ENCODE peak calls at places on chromosomes 11 and 22, in six cellular contexts. X is naive thymus-derived CD8-positive, alpha-beta T cell; E is fibroblast of pulmonary artery; Y is left lung; F is iPS DF 6.9; W is astrocyte of the spinal cord. H is an unnamed sample.

GRCh38 chr11:109734602-109735001 is 312.6 kb downstream of the C11orf87 start:
- DNase-seq in X (no peak), Y (no peak), E (peak), F (no peak), W (no peak), H (no peak)

GRCh38 chr22:48866906-48867597 is 960.6 kb downstream of the BRD1 start:
- DNase-seq in Y (no peak), F (no peak), X (no peak), W (no peak), E (no peak), H (no peak)

GRCh38 chr11:67072295-67072694 is 15.6 kb downstream of the RHOD start:
- DNase-seq in W (no peak), E (no peak), Y (no peak), F (no peak), X (no peak), H (no peak)

GRCh38 chr22:30743257-30744020 is 48.8 kb downstream of the OSBP2 start:
- DNase-seq in W (no peak), E (no peak), Y (no peak), X (no peak), F (no peak), H (no peak)

GRCh38 chr11:132802932-132803331 is 729.4 kb downstream of the OPCML start:
- DNase-seq in W (no peak), F (no peak), E (no peak), X (no peak), Y (no peak), H (no peak)

GRCh38 chr11:18707811-18708340 is 9.3 kb downstream of the TMEM86A start:
- DNase-seq in X (no peak), Y (no peak), W (no peak), F (no peak), E (no peak), H (no peak)

GRCh38 chr11:116461789-116462188 is 311.0 kb downstream of the BUD13 start:
- DNase-seq in Y (no peak), E (no peak), X (no peak), W (no peak), F (no peak), H (no peak)

GRCh38 chr11:69463181-69463891 is 18.1 kb upstream of the LINC01488 start:
- DNase-seq in Y (peak), F (no peak), E (peak), X (no peak), W (peak), H (peak)

GRCh38 chr22:45968751-45969413 is 8.1 kb downstream of the WNT7B start:
- DNase-seq in F (no peak), X (no peak), E (peak), Y (no peak), W (peak), H (peak)

GRCh38 chr22:20243545-20244249 is 24.4 kb downstream of the RTN4R start:
- DNase-seq in E (peak), X (peak), Y (peak), F (no peak), W (peak), H (peak)

GRCh38 chr11:818396-819128 is at the start of gene PNPLA2:
- DNase-seq in X (no peak), W (no peak), E (peak), Y (no peak), F (no peak), H (no peak)

H was measured in SW 1271.